ENCODE peak calls at places on chromosomes 4 and X, in six cellular contexts. D is Calu3; L is CD4-positive, alpha-beta T cell; G is B cell; S is HCT116; U is fibroblast of the aortic adventitia. M is an unnamed sample.

GRCh38 chr4:128358231-128358902 is 70.8 kb upstream of the PGRMC2 start:
- DNase-seq in D (no peak), L (no peak), G (no peak), S (no peak), U (peak), M (peak)

GRCh38 chr4:7904942-7905341 is 34.7 kb downstream of the AFAP1 start:
- DNase-seq in D (no peak), L (no peak), G (no peak), S (no peak), U (peak), M (peak)

GRCh38 chrX:41153453-41153852 is 68.2 kb downstream of the USP9X start:
- DNase-seq in D (no peak), L (no peak), G (no peak), S (no peak), U (no peak), M (peak)

GRCh38 chr4:140856692-140857091 is 100.5 kb upstream of the TBC1D9 start:
- DNase-seq in D (peak), L (no peak), G (no peak), S (peak), U (peak), M (peak)

GRCh38 chr4:88297131-88297530 is 12.8 kb upstream of the PPM1K start:
- DNase-seq in D (no peak), L (no peak), G (no peak), S (no peak), U (no peak), M (no peak)

GRCh38 chr4:133808151-133808550 is 393.4 kb downstream of the PABPC4L start:
- DNase-seq in D (no peak), L (no peak), G (no peak), S (no peak), U (no peak), M (no peak)

GRCh38 chrX:44937606-44938005 is 64.6 kb downstream of the KDM6A start:
- DNase-seq in D (no peak), L (no peak), G (no peak), S (no peak), U (no peak), M (no peak)

GRCh38 chr4:96407651-96408342 is 567.9 kb downstream of the PDHA2 start:
- DNase-seq in D (no peak), L (no peak), G (no peak), S (no peak), U (no peak), M (no peak)

GRCh38 chr4:123325241-123325681 is 71.3 kb upstream of the SPRY1 start:
- DNase-seq in D (no peak), L (no peak), G (peak), S (no peak), U (peak), M (no peak)

GRCh38 chr4:107094976-107095375 is 58.9 kb upstream of the DKK2 start:
- DNase-seq in D (no peak), L (no peak), G (no peak), S (no peak), U (peak), M (no peak)

GRCh38 chr4:107098403-107098802 is 62.3 kb upstream of the DKK2 start:
- DNase-seq in D (no peak), L (no peak), G (no peak), S (no peak), U (no peak), M (peak)

GRCh38 chr4:107094332-107094731 is 58.2 kb upstream of the DKK2 start:
- DNase-seq in D (no peak), L (no peak), G (no peak), S (peak), U (peak), M (peak)
- TF ChIP-seq CTCF in D (peak), L (no peak), G (no peak), S (peak), U (peak), M (peak)

GRCh38 chr4:55635760-55636621 is at the start of gene NMU:
- DNase-seq in D (peak), L (no peak), G (peak), S (peak), U (no peak), M (peak)
- TF ChIP-seq CTCF in D (no peak), L (no peak), G (no peak), S (no peak), U (no peak), M (no peak)

GRCh38 chr4:9898596-9899345 is 117.3 kb downstream of the DRD5 start:
- DNase-seq in D (peak), L (no peak), G (no peak), S (peak), U (peak), M (peak)
- TF ChIP-seq CTCF in D (no peak), L (no peak), G (no peak), S (peak), U (no peak), M (peak)

DNA sequence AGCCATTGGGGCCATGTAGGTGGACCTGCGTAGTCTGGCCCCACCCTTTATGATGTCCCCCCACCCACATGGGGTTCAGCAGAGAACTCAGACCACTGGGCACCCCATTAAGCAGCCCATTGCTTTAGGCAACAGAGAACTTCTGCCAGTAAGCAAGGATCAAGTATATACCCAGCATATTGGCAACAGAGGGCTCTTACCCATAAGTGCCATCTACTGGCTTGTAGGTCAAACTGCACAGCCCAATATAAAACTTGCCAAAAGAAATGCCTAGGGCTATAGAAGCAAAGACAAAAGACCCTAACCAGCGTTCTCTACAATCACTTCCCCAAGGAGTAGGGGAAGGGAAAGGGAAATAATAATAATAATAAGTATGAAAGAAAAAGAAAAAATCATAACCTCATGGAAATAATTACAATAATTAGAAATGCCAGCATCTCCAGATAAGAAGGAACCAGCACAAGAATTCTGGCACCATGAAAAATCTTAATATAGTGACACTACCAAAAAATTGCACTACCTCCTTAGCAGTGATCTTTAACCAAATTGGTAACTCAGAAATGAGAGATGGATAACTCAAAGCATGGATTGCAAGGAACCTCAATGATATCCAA is 1090.7 kb downstream of the FAT4 start:
- DNase-seq in D (no peak), L (no peak), G (no peak), S (no peak), U (peak), M (peak)
- TF ChIP-seq CTCF in D (no peak), L (no peak), G (no peak), S (peak), U (peak), M (peak)